ENCODE peak calls at places on chromosomes 2 and 18, in five cellular contexts. C is CD4-positive, alpha-beta memory T cell; D is PC-3; A is spleen; G is coronary artery. R is an unnamed sample.

GRCh38 chr2:123636232-123636631 is 388.9 kb upstream of the CNTNAP5 start:
- DNase-seq in C (no peak), D (no peak), A (no peak), G (no peak), R (no peak)

GRCh38 chr2:237806334-237806733 is 7.8 kb downstream of the RBM44 start:
- DNase-seq in C (no peak), D (no peak), A (no peak), G (no peak), R (no peak)

GRCh38 chr2:128374711-128375413 is 56.2 kb upstream of the HS6ST1 start:
- DNase-seq in C (no peak), D (no peak), A (peak), G (peak), R (no peak)

GRCh38 chr2:232139171-232139594 is 177.7 kb downstream of the DIS3L2 start:
- DNase-seq in C (peak), D (no peak), A (no peak), G (no peak), R (no peak)

GRCh38 chr18:51447351-51447896 is 249.9 kb upstream of the MEX3C start:
- DNase-seq in C (no peak), D (no peak), A (no peak), G (no peak), R (no peak)

GRCh38 chr2:10452956-10453885 is 5.1 kb upstream of the ODC1 start:
- DNase-seq in C (no peak), D (no peak), A (no peak), G (no peak), R (no peak)

GRCh38 chr18:52572036-52572750 is 232.2 kb downstream of the DCC start:
- DNase-seq in C (no peak), D (no peak), A (no peak), G (no peak), R (no peak)

GRCh38 chr18:50104421-50104820 is 90.5 kb downstream of the MYO5B start:
- DNase-seq in C (no peak), D (peak), A (no peak), G (no peak), R (no peak)

GRCh38 chr2:46286715-46287114 is 10.5 kb upstream of the EPAS1 start:
- DNase-seq in C (no peak), D (peak), A (no peak), G (no peak), R (no peak)

GRCh38 chr2:9710311-9710710 is 79.5 kb upstream of the YWHAQ start:
- DNase-seq in C (no peak), D (peak), A (no peak), G (no peak), R (no peak)

GRCh38 chr2:136373035-136373434 is 255.1 kb upstream of the CXCR4 start:
- DNase-seq in C (no peak), D (no peak), A (no peak), G (no peak), R (no peak)

GRCh38 chr2:88698027-88698413 is 6.5 kb downstream of the RPIA start:
- DNase-seq in C (no peak), D (no peak), A (no peak), G (no peak), R (no peak)

GRCh38 chr2:24813645-24814257 is 20.5 kb downstream of the CENPO start:
- DNase-seq in C (no peak), D (no peak), A (no peak), G (no peak), R (no peak)

GRCh38 chr2:185188656-185189055 is 549.9 kb upstream of the FSIP2 start:
- DNase-seq in C (no peak), D (no peak), A (no peak), G (no peak), R (no peak)

GRCh38 chr2:61151434-61151833 is 10.6 kb upstream of the C2orf74 start:
- DNase-seq in C (no peak), D (peak), A (no peak), G (no peak), R (no peak)

GRCh38 chr2:40243581-40243980 is 208.3 kb downstream of the SLC8A1 start:
- DNase-seq in C (no peak), D (no peak), A (no peak), G (no peak), R (no peak)

GRCh38 chr2:127640082-127641072 is 5.6 kb upstream of the GPR17 start:
- DNase-seq in C (peak), D (no peak), A (peak), G (no peak), R (no peak)

GRCh38 chr2:195026261-195026660 is 630.8 kb upstream of the SLC39A10 start:
- DNase-seq in C (no peak), D (peak), A (no peak), G (no peak), R (no peak)

GRCh38 chr2:204544961-204545860 is at the start of gene PARD3B:
- DNase-seq in C (peak), D (peak), A (peak), G (peak), R (no peak)

GRCh38 chr2:105546623-105546964 is 147.7 kb upstream of the FHL2 start:
- DNase-seq in C (peak), D (peak), A (no peak), G (no peak), R (peak)

GRCh38 chr2:17628349-17629261 is 88.1 kb downstream of the VSNL1 start:
- DNase-seq in C (no peak), D (no peak), A (no peak), G (no peak), R (no peak)

GRCh38 chr18:22349317-22349898 is 68.3 kb downstream of the CTAGE1 start:
- DNase-seq in C (no peak), D (no peak), A (no peak), G (no peak), R (no peak)

GRCh38 chr2:219175928-219176817 is 552 bp downstream of the CNPPD1 start:
- DNase-seq in C (no peak), D (peak), A (peak), G (peak), R (no peak)

GRCh38 chr2:172927381-172928357 is 148.0 kb upstream of the MAP3K20 start:
- DNase-seq in C (no peak), D (no peak), A (no peak), G (no peak), R (no peak)

GRCh38 chr2:165016772-165017411 is 61.6 kb upstream of the SLC38A11 start:
- DNase-seq in C (no peak), D (peak), A (no peak), G (no peak), R (no peak)

GRCh38 chr2:109287838-109288237 is 158.8 kb downstream of the SH3RF3 start:
- DNase-seq in C (no peak), D (no peak), A (peak), G (no peak), R (no peak)

GRCh38 chr2:186903183-186903582 is 54.2 kb upstream of the ZSWIM2 start:
- DNase-seq in C (no peak), D (peak), A (no peak), G (no peak), R (no peak)

GRCh38 chr2:121596221-121597080 is 52.8 kb downstream of the CLASP1 start:
- DNase-seq in C (no peak), D (peak), A (peak), G (no peak), R (no peak)

GRCh38 chr18:6557470-6558245 is 142.9 kb upstream of the L3MBTL4 start:
- DNase-seq in C (no peak), D (no peak), A (no peak), G (no peak), R (no peak)

GRCh38 chr2:140506606-140507005 is 1624.2 kb downstream of the LRP1B start:
- DNase-seq in C (no peak), D (peak), A (no peak), G (no peak), R (no peak)

GRCh38 chr18:76256897-76257500 is 238.0 kb downstream of the ZNF516 start:
- DNase-seq in C (no peak), D (peak), A (no peak), G (no peak), R (no peak)

GRCh38 chr2:219230201-219230540 is 565 bp downstream of the ANKZF1 start:
- DNase-seq in C (no peak), D (peak), A (peak), G (no peak), R (no peak)

DNA sequence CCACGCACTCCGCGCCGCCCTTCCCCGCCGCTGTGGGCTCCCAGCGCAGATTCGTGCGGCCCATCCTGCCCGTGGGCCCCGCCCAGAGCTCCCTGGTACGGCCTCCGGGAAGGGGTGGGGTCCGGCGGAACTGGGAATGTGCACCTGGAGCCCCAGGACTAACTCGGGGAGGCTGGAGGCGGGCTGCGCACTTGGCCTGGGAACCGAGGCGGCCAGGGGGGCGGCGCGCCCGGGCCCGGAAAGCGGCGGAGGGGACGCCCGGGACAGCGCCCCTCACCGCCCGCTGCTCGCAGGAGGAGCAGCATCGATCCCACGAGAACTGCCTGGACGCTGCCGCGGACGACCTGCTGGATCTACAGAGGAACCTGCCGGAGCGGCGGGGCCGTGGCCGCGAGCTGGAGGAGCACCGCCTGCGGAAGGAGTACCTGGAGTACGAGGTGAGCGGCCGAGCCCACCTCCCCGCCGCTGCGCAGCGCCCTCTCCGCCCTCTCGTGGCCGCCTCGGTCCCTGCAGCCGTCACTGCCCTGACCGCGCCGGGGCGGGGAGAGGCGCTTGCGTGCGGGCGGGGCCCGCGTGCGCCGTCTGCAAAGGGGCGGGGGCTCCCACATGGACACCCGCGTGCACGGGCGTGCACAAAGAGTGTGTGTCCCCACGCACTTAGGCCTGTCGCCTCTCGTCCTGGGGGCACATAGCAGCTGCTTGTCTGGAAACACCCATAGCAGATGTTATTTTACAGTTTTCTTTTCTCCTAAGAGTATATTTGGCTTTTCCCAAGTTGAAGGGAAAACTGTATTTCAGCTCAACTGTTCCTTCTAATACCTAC is 25.2 kb downstream of the PSD4 start:
- DNase-seq in C (peak), D (peak), A (peak), G (no peak), R (peak)
- H3K27ac ChIP-seq in C (no peak), D (peak), A (peak), G (peak), R (peak)

DNA sequence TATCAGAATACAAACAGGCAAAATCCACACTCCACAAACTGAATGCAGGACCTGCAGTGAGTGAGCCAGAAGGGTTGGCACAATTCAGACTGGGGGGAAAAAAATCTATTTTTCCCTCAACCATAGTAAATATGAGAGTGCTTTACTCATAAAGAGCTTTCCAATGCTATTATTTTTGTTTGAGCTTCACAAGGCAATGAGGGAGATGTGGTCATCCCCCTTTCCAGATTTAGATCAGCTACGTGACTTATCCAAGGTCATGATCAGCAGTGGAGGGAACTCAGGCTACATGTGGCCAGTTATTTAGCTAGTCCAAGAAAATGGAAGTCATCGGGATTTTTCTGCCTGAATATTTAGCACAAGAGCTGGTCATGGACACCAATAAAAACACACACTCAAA is 120.4 kb upstream of the KLF7 start:
- DNase-seq in C (no peak), D (no peak), A (no peak), G (no peak), R (no peak)
- H3K27ac ChIP-seq in C (no peak), D (no peak), A (no peak), G (no peak), R (no peak)

GRCh38 chr2:1741851-1742250 is 2.5 kb downstream of the PXDN start:
- DNase-seq in C (no peak), D (no peak), A (peak), G (no peak), R (no peak)
- H3K27ac ChIP-seq in C (no peak), D (peak), A (no peak), G (peak), R (no peak)

GRCh38 chr2:216694826-216695217 is 527 bp downstream of the IGFBP5 start:
- DNase-seq in C (no peak), D (no peak), A (no peak), G (no peak), R (no peak)

GRCh38 chr2:216695401-216695821 is at the start of gene IGFBP5:
- DNase-seq in C (no peak), D (peak), A (no peak), G (peak), R (no peak)

GRCh38 chr2:216694201-216694825 is 1.0 kb downstream of the IGFBP5 start:
- DNase-seq in C (no peak), D (peak), A (no peak), G (peak), R (peak)

GRCh38 chr2:216692636-216693413 is 2.5 kb downstream of the IGFBP5 start:
- DNase-seq in C (peak), D (peak), A (no peak), G (peak), R (no peak)

GRCh38 chr2:216693414-216694100 is 1.8 kb downstream of the IGFBP5 start:
- DNase-seq in C (no peak), D (no peak), A (no peak), G (no peak), R (no peak)
- H3K27ac ChIP-seq in C (no peak), D (no peak), A (peak), G (peak), R (no peak)

GRCh38 chr18:57128229-57128911 is 18.5 kb upstream of the BOD1L2 start:
- DNase-seq in C (no peak), D (no peak), A (no peak), G (no peak), R (no peak)

GRCh38 chr18:57135705-57136104 is 11.2 kb upstream of the BOD1L2 start:
- DNase-seq in C (no peak), D (peak), A (no peak), G (no peak), R (no peak)

GRCh38 chr18:57134564-57135211 is 12.2 kb upstream of the BOD1L2 start:
- DNase-seq in C (no peak), D (no peak), A (no peak), G (no peak), R (no peak)

DNA sequence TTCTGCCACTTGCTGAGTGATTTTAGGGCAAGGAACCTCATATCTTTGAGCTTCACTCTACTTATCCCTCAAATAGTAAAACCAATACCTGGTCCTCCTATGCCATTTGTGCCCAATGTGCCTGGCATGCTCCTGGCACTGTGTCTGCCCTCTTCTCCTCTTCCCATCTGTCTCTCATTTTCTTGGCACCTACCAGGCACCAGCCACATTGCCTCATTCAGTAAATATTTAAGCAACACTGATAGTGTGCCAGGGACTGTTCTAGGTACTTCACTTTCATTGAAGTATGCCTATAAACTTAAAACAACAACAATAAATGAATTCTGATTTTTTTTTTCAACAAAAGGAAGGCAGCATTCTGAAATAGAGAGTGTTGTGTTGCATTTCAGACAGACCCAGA is 15.1 kb upstream of the BOD1L2 start:
- DNase-seq in C (no peak), D (no peak), A (no peak), G (no peak), R (no peak)
- H3K27ac ChIP-seq in C (no peak), D (no peak), A (no peak), G (no peak), R (no peak)

GRCh38 chr18:48932822-48933510 is 17.8 kb downstream of the SMAD7 start:
- DNase-seq in C (no peak), D (no peak), A (no peak), G (peak), R (no peak)
- H3K27ac ChIP-seq in C (peak), D (no peak), A (peak), G (peak), R (no peak)

GRCh38 chr2:151974997-151975396 is 123.8 kb downstream of the CACNB4 start:
- DNase-seq in C (no peak), D (no peak), A (no peak), G (no peak), R (no peak)
- H3K27ac ChIP-seq in C (no peak), D (no peak), A (no peak), G (no peak), R (no peak)

GRCh38 chr2:43426305-43427031 is 169.4 kb downstream of the THADA start:
- DNase-seq in C (peak), D (peak), A (peak), G (no peak), R (peak)
- H3K27ac ChIP-seq in C (peak), D (peak), A (peak), G (peak), R (no peak)

GRCh38 chr18:24773101-24773500 is 312.7 kb downstream of the HRH4 start:
- DNase-seq in C (no peak), D (no peak), A (no peak), G (no peak), R (no peak)

DNA sequence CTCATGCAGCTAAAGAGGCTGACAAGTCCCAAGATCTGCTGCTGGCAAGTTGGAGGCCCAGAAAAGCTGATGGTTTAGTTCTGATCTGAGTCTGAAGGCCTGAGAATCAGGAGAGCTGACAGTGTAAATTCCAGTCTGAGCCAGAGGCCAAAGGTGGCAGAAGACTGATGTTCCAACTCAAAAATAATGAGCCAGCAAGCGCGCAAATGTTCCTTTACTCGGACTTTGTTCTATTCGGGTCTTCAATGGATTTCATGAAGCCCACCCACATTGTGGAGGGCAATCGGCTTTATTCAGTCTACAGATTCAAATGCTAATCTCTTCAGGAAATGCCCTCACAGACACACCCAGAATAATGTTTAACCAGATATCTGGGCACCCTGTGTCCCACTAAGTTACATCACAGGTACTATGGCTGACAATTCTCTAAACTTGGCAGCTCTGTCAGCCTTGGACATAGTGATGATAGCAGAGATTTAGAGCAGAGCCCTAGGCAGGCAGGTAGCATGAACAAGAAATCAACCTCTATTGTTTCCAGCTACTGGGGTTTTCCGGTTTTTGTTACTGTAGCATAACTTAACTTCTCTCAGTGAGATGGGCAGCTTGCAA is 318.5 kb downstream of the HRH4 start:
- DNase-seq in C (no peak), D (no peak), A (no peak), G (no peak), R (no peak)
- H3K27ac ChIP-seq in C (no peak), D (no peak), A (no peak), G (no peak), R (no peak)

R was measured in CD4-positive, alpha-beta T cell.